ENCODE peak calls at places on chromosomes 16 and 17, in eight cellular contexts. Y is PC-3; C is glutamatergic neuron; D is activated CD8-positive, alpha-beta T cell treated with anti-CD3 and anti-CD28 coated beads for 36 hours; U is MM.1S; E is ascending aorta; J is brain microvascular endothelial cell; X is spleen. L is an unnamed sample.

GRCh38 chr16:17964196-17964595 is 372.3 kb downstream of the NPIPA8 start:
- DNase-seq in U (no peak), D (no peak), E (no peak), J (no peak), X (no peak), Y (no peak), C (no peak), L (no peak)

GRCh38 chr16:7350801-7351200 is 18.2 kb downstream of the RBFOX1 start:
- DNase-seq in U (no peak), J (no peak), Y (no peak), E (no peak), D (no peak), C (no peak), X (no peak), L (no peak)

GRCh38 chr16:80947239-80947638 is 59.4 kb downstream of the CMC2 start:
- DNase-seq in X (no peak), U (no peak), C (no peak), Y (no peak), D (no peak), E (no peak), J (no peak), L (no peak)

GRCh38 chr17:48596000-48596734 is 2.6 kb upstream of the HOXB5 start:
- DNase-seq in D (peak; percentile 59), X (no peak), Y (no peak), E (no peak), C (no peak), J (no peak), U (no peak), L (no peak)

GRCh38 chr17:56973520-56973919 is 4.4 kb upstream of the SCPEP1 start:
- DNase-seq in D (no peak), U (no peak), Y (peak; percentile 89), J (no peak), E (no peak), X (no peak), C (no peak), L (no peak)

GRCh38 chr16:67594956-67595355 is 32.6 kb downstream of the CTCF start:
- DNase-seq in Y (peak; percentile 55), E (peak; percentile 66), X (no peak), J (peak; percentile 52), C (no peak), U (no peak), D (peak; percentile 21), L (no peak)

GRCh38 chr17:19470529-19471261 is 59.7 kb downstream of the RNF112 start:
- DNase-seq in E (peak; percentile 80), C (no peak), U (no peak), Y (no peak), J (no peak), D (no peak), X (no peak), L (no peak)

GRCh38 chr17:7711356-7711755 is 6.2 kb upstream of the DNAH2 start:
- DNase-seq in J (no peak), E (no peak), D (peak; percentile 38), C (no peak), Y (no peak), U (no peak), X (no peak), L (no peak)

GRCh38 chr16:20923876-20924275 is 23.3 kb downstream of the LYRM1 start:
- DNase-seq in X (no peak), Y (no peak), U (no peak), J (no peak), D (no peak), E (no peak), C (no peak), L (no peak)

GRCh38 chr16:22388101-22388644 is 13.8 kb upstream of the CDR2 start:
- DNase-seq in X (no peak), J (no peak), C (no peak), Y (peak; percentile 18), D (no peak), E (no peak), U (no peak), L (no peak)

GRCh38 chr17:2485543-2485942 is 26.1 kb downstream of the METTL16 start:
- DNase-seq in J (no peak), E (no peak), C (no peak), U (no peak), Y (peak; percentile 45), X (no peak), D (no peak), L (no peak)

GRCh38 chr16:48126801-48127644 is 28.8 kb downstream of the ABCC12 start:
- DNase-seq in J (peak; percentile 95), X (no peak), Y (peak; percentile 92), E (no peak), D (no peak), C (no peak), U (no peak), L (no peak)

GRCh38 chr16:477287-477686 is 50.2 kb upstream of the CAPN15 start:
- DNase-seq in D (no peak), J (no peak), E (no peak), Y (no peak), U (no peak), X (no peak), C (no peak), L (no peak)

GRCh38 chr16:83779881-83780280 is 27.9 kb upstream of the HSBP1 start:
- DNase-seq in J (peak; percentile 63), Y (peak; percentile 25), D (no peak), E (no peak), U (no peak), C (no peak), X (no peak), L (no peak)

GRCh38 chr16:84033251-84034195 is 9.1 kb downstream of the SLC38A8 start:
- DNase-seq in C (no peak), Y (no peak), X (no peak), J (no peak), U (no peak), E (no peak), D (no peak), L (no peak)

GRCh38 chr16:19429271-19429670 is 11.6 kb downstream of the TMC5 start:
- DNase-seq in D (no peak), U (no peak), J (no peak), X (no peak), E (no peak), C (no peak), Y (peak; percentile 53), L (no peak)

GRCh38 chr17:82077617-82078358 is 12.2 kb upstream of the DUS1L start:
- DNase-seq in E (no peak), D (no peak), U (no peak), J (no peak), C (no peak), Y (no peak), X (no peak), L (no peak)
- TF ChIP-seq CTCF in E (no peak), D (no peak), U (no peak), J (peak; percentile 7), C (no peak), Y (no peak), X (no peak), L (no peak)

GRCh38 chr16:53712065-53712464 is 8.1 kb downstream of the FTO start:
- DNase-seq in D (no peak), U (no peak), J (no peak), X (no peak), E (no peak), C (no peak), Y (no peak), L (no peak)
- TF ChIP-seq CTCF in D (no peak), U (no peak), J (no peak), X (no peak), E (no peak), C (no peak), Y (no peak), L (no peak)

GRCh38 chr16:85445779-85446222 is 167.3 kb upstream of the GSE1 start:
- DNase-seq in Y (no peak), D (no peak), X (no peak), J (no peak), E (no peak), U (no peak), C (no peak), L (no peak)

GRCh38 chr16:85443531-85443930 is 169.6 kb upstream of the GSE1 start:
- DNase-seq in Y (no peak), X (no peak), U (no peak), D (no peak), J (no peak), C (no peak), E (no peak), L (no peak)

GRCh38 chr16:85443116-85443515 is 170.0 kb upstream of the GSE1 start:
- DNase-seq in U (no peak), Y (no peak), X (no peak), E (no peak), J (no peak), C (no peak), D (no peak), L (no peak)

GRCh38 chr16:85446846-85447656 is 166.1 kb upstream of the GSE1 start:
- DNase-seq in J (no peak), U (peak; percentile 78), E (no peak), D (peak; percentile 17), Y (no peak), C (no peak), X (peak; percentile 85), L (peak; percentile 72)

GRCh38 chr16:85444879-85445778 is 168.0 kb upstream of the GSE1 start:
- DNase-seq in E (no peak), X (no peak), U (peak; percentile 10), D (peak; percentile 19), J (no peak), C (no peak), Y (no peak), L (no peak)
- TF ChIP-seq CTCF in E (no peak), X (no peak), U (no peak), D (no peak), J (no peak), C (no peak), Y (no peak), L (no peak)

GRCh38 chr17:38504216-38504615 is 76.0 kb downstream of the ARHGAP23 start:
- DNase-seq in Y (no peak), D (no peak), U (no peak), C (no peak), E (no peak), J (no peak), X (no peak), L (no peak)

DNA sequence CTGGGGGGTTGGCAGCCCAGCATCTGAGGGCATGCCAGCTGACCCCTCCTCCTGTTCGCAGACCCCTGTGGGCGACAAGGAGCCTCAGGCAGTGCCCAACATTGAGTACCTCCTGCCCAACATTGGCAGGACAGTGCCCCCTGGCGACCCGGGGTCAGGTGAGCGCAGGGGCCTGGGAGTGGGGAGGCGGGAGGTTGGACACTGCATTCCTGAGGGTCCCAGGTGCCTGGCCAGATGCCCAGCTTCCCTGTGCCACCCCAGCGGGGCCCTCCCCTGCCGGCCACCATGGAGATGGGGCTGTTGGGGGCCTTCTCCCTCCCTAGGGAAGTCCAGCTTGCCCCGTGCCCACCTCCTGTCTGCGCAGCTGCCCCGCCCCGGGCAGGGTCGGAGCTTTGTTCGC is 70.1 kb downstream of the ARHGAP23 start:
- DNase-seq in X (no peak), U (no peak), Y (no peak), D (no peak), J (no peak), C (no peak), E (no peak), L (no peak)
- TF ChIP-seq CTCF in X (no peak), U (no peak), Y (no peak), D (no peak), J (peak; percentile 9), C (no peak), E (no peak), L (no peak)

GRCh38 chr16:50671644-50672260 is 9.4 kb downstream of the SNX20 start:
- DNase-seq in E (no peak), J (peak; percentile 47), D (peak; percentile 77), U (peak; percentile 69), Y (peak; percentile 48), X (peak; percentile 25), C (peak; percentile 53), L (peak; percentile 59)
- TF ChIP-seq CTCF in E (peak; percentile 24), J (peak; percentile 75), D (peak; percentile 92), U (peak; percentile 80), Y (peak; percentile 66), X (peak; percentile 63), C (peak; percentile 76), L (peak; percentile 20)